ENCODE peak calls at places on chromosomes 5 and 9, in four cellular contexts. C, H, U and B are unnamed samples.

GRCh38 chr5:6340100-6340499 is 38.2 kb downstream of the MED10 start:
- DNase-seq in H (no peak), C (no peak), U (no peak), B (no peak)

GRCh38 chr5:95709967-95710650 is 21.0 kb upstream of the RHOBTB3 start:
- DNase-seq in C (peak; percentile 63), H (peak; percentile 32), U (no peak), B (peak; percentile 37)

GRCh38 chr5:23507278-23507685 is at the start of gene PRDM9:
- DNase-seq in U (peak; percentile 68), C (peak; percentile 55), H (peak; percentile 93), B (no peak)

GRCh38 chr5:88785396-88786216 is 97.4 kb downstream of the MEF2C start:
- DNase-seq in U (no peak), H (peak; percentile 64), C (no peak), B (peak; percentile 41)

GRCh38 chr9:89189215-89189614 is 10.6 kb upstream of the SHC3 start:
- DNase-seq in H (no peak), C (no peak), U (no peak), B (no peak)

GRCh38 chr5:64502181-64502580 is 3.6 kb upstream of the RGS7BP start:
- DNase-seq in C (no peak), H (no peak), U (no peak), B (no peak)

GRCh38 chr9:126549246-126550006 is 64.3 kb upstream of the LMX1B start:
- DNase-seq in U (peak; percentile 91), C (no peak), H (no peak), B (no peak)

GRCh38 chr5:124179788-124180187 is 566.7 kb downstream of the ZNF608 start:
- DNase-seq in C (no peak), H (no peak), U (no peak), B (no peak)

GRCh38 chr5:88452820-88453219 is 184.2 kb upstream of the TMEM161B start:
- DNase-seq in C (no peak), U (no peak), H (no peak), B (no peak)

GRCh38 chr5:167945542-167946384 is 345.7 kb upstream of the WWC1 start:
- DNase-seq in U (no peak), C (no peak), H (no peak), B (no peak)

GRCh38 chr5:168006473-168007130 is 284.8 kb upstream of the WWC1 start:
- DNase-seq in U (no peak), H (no peak), C (no peak), B (no peak)

GRCh38 chr9:125908138-125908537 is 161.0 kb downstream of the PBX3 start:
- DNase-seq in C (no peak), H (no peak), U (no peak), B (no peak)

GRCh38 chr5:139410121-139410885 is 6.4 kb upstream of the SPATA24 start:
- DNase-seq in H (no peak), U (no peak), C (no peak), B (no peak)

GRCh38 chr5:139413153-139413552 is 9.3 kb upstream of the SPATA24 start:
- DNase-seq in U (no peak), C (no peak), H (no peak), B (no peak)

GRCh38 chr5:139408191-139408590 is 4.3 kb upstream of the SPATA24 start:
- DNase-seq in U (no peak), C (no peak), H (no peak), B (no peak)

GRCh38 chr5:139413963-139414362 is 10.1 kb upstream of the SPATA24 start:
- DNase-seq in H (no peak), C (no peak), U (no peak), B (no peak)

DNA sequence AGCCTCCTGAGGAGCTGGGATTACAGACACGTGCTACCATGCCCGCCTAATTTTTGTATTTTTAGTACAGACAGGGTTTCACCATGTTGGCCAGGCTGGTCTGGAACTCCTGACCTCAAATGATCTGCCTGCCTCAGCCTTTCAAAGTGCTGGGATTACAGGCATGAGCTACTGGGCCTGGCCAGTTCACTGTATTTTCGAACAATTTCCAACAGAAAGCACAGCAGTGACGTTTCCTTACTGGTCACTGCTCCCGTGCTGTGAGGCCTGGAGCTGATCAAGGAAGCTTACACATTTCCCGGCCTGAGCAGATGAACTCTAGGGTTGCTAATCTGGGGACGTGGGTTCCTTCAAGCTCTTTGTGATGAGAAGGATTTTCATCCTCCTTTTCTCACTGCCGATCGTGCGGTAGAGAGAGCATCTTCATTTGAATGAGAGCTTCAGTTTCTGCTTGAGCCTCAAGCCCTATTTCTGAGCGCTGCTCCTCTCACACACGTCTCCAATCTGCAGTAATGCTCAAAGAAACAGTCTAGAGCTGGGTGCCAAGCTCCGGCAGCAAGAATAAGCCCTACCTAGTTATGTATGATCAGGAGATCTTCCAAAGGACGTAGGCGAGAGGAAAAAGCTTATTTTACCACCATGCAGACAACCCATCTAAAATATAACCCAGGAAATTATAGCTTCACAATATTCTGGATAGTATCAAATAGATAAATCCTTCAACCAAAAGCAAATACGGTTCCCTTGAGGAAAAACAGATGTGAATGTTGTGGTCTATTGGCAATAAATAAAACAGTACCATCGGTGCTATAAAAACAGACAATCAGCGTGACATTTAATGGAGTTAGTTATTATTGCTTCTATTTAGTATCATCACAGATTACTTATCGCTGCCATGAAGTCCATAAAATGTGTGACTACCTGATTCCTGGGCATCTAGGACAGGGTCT is 7.3 kb upstream of the SPATA24 start:
- DNase-seq in U (no peak), C (no peak), H (no peak), B (no peak)
- TF ChIP-seq EP300 in U (peak; percentile 51), C (no peak), H (no peak), B (no peak)

GRCh38 chr5:68055686-68056085 is 159.9 kb upstream of the PIK3R1 start:
- DNase-seq in C (no peak), H (no peak), U (no peak), B (no peak)
- TF ChIP-seq CTCF in C (no peak), H (no peak), U (no peak), B (no peak)

GRCh38 chr5:60339691-60340191 is 360.2 kb downstream of the DEPDC1B start:
- DNase-seq in U (no peak), C (no peak), H (no peak), B (no peak)
- TF ChIP-seq EP300 in U (no peak), C (no peak), H (no peak), B (no peak)

GRCh38 chr9:1732670-1733069 is 282.5 kb upstream of the SMARCA2 start:
- DNase-seq in H (peak; percentile 17), C (no peak), U (no peak), B (no peak)

GRCh38 chr9:1723616-1724015 is 291.5 kb upstream of the SMARCA2 start:
- DNase-seq in C (no peak), H (no peak), U (no peak), B (no peak)

GRCh38 chr9:1722404-1722803 is 292.7 kb upstream of the SMARCA2 start:
- DNase-seq in U (no peak), C (no peak), H (peak; percentile 20), B (no peak)

GRCh38 chr9:1729631-1730030 is 285.5 kb upstream of the SMARCA2 start:
- DNase-seq in H (no peak), U (no peak), C (no peak), B (no peak)

DNA sequence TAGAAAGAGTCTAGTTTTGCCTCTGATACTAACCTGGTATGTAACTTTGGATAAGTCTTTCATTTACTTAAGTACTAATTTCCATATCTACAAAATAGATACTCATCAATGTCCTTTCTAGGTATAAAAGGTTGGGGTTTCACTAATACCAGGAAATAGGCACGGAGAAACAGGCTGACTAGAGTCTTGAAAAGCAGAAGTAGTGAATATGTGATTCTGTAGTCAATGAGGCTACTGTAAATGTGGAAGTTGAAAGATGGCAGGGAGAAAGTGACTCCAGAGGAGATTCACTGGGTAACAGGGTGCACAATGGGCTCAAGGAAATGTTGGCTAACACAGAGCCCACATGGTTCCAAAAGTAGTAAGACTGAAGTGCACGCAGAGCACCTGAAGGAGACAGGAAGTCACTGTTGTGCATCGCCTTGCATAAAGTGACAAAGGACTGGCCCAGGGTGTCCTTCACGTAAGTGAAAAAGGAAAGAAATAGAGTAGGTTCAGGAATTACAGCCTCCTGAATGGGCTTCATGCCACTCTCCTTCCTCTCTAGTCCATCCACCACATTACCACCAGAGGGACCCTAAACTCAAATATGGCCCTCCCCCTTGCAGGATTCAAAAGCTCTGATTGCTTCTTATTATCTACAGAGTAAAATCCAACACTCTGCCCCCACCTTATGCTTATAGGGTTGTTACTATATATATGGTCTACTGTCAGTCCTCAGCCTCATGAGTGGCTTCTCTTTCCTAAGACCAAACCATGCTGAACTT is 288.0 kb upstream of the SMARCA2 start:
- DNase-seq in C (no peak), H (no peak), U (peak; percentile 16), B (no peak)
- TF ChIP-seq CTCF in C (peak; percentile 52), H (no peak), U (no peak), B (no peak)

GRCh38 chr5:73822276-73822988 is 196.4 kb downstream of the ARHGEF28 start:
- DNase-seq in H (no peak), U (no peak), C (no peak), B (no peak)

GRCh38 chr5:73825736-73826135 is 199.7 kb downstream of the ARHGEF28 start:
- DNase-seq in U (no peak), H (no peak), C (no peak), B (no peak)

GRCh38 chr5:73825219-73825618 is 199.2 kb downstream of the ARHGEF28 start:
- DNase-seq in U (no peak), H (no peak), C (no peak), B (no peak)

GRCh38 chr5:73822989-73823339 is 197.0 kb downstream of the ARHGEF28 start:
- DNase-seq in H (peak; percentile 25), C (no peak), U (no peak), B (no peak)

DNA sequence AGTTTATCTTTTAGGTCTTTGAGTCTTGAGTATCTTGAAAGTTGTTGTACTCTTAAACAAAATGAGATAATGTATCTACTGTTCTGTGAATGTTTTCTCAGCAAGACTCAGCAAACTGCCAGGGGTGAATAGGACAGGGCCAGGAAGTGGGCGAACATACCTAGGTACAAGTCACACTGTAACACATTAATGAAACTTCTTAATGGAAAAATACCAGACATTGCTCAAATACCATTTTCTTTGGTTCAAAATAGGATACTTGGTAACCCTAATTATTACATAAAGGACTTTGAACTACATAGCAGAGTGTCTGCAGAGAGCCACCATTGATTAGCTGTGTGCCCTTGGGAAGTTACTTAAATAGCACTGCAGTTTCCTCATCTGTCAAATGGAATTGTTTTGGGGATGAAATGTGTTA is 197.5 kb downstream of the ARHGEF28 start:
- DNase-seq in H (peak; percentile 60), U (no peak), C (no peak), B (no peak)
- TF ChIP-seq EP300 in H (no peak), U (no peak), C (no peak), B (no peak)